ENCODE peak calls at places on chromosomes 1 and 21, in ten cellular contexts. U is AG09319; Z is C1 segment of cervical spinal cord; V is activated CD4-positive, alpha-beta T cell treated with anti-CD3 and anti-CD28 coated beads, Interleukin-2, amount 10 ng/mL, durations not matched to agents 7 days and 5 days; M is H7; G is CD8-positive, alpha-beta memory T cell; H is G401; W is stimulated activated CD4-positive, alpha-beta T cell treated with anti-CD3 and anti-CD28 coated beads, Interleukin-1b, Interleukin-23, amount 100 ng/mL, for 48 hours; Y is progenitor cell of endocrine pancreas; T is T-helper 2 cell. I is an unnamed sample.

GRCh38 chr1:43835141-43836021 is 98.2 kb upstream of the ARTN start:
- DNase-seq in M (no peak), U (peak), H (peak), Z (no peak), Y (no peak), V (no peak), W (no peak), G (no peak), T (no peak), I (peak)

GRCh38 chr1:29650041-29650400 is 413.7 kb downstream of the PTPRU start:
- DNase-seq in U (no peak), T (no peak), V (no peak), Y (no peak), M (peak), Z (no peak), H (no peak), G (no peak), W (no peak), I (no peak)

GRCh38 chr1:43227138-43227836 is 42.5 kb upstream of the TMEM125 start:
- DNase-seq in M (peak), G (peak), Y (peak), Z (peak), T (peak), H (peak), U (no peak), W (peak), V (peak), I (no peak)

GRCh38 chr1:169109561-169110134 is 3.2 kb downstream of the ATP1B1 start:
- DNase-seq in W (no peak), U (no peak), M (no peak), V (no peak), G (no peak), T (no peak), Y (no peak), H (peak), Z (peak), I (no peak)

GRCh38 chr1:64861611-64862010 is 104.7 kb downstream of the JAK1 start:
- DNase-seq in V (no peak), W (no peak), Z (no peak), U (no peak), T (no peak), H (no peak), Y (no peak), M (peak), G (no peak), I (no peak)

GRCh38 chr1:21662426-21663250 is 6.5 kb downstream of the RAP1GAP start:
- DNase-seq in M (no peak), W (no peak), V (no peak), Z (no peak), T (no peak), G (no peak), U (no peak), Y (no peak), H (no peak), I (no peak)

GRCh38 chr21:35390013-35390776 is 341.1 kb upstream of the RUNX1 start:
- DNase-seq in U (no peak), M (no peak), Z (no peak), G (no peak), Y (no peak), T (no peak), H (peak), V (no peak), W (no peak), I (no peak)

GRCh38 chr1:203520315-203520714 is 26.4 kb downstream of the OPTC start:
- DNase-seq in Z (no peak), Y (no peak), H (no peak), V (no peak), G (no peak), M (no peak), W (no peak), T (no peak), U (peak), I (no peak)

GRCh38 chr1:94927405-94928175 is 680 bp upstream of the CNN3 start:
- DNase-seq in T (no peak), M (peak), U (no peak), Z (peak), W (no peak), Y (no peak), H (peak), G (no peak), V (no peak), I (no peak)

GRCh38 chr1:8712413-8713229 is 104.8 kb downstream of the RERE start:
- DNase-seq in Z (no peak), H (no peak), V (no peak), U (peak), M (no peak), W (no peak), T (no peak), Y (no peak), G (peak), I (peak)